ENCODE peak calls at places on chromosomes 12 and 14, in nine cellular contexts. X is endothelial cell; Q is HTR-8/SVneo; O is dorsolateral prefrontal cortex; G is nephron progenitor cell; I is GM13976; L is NCI-H345; J is cerebellar cortex; W is activated naive CD8-positive, alpha-beta T cell treated with anti-CD3 and anti-CD28 coated beads for 36 hours. B is an unnamed sample.

GRCh38 chr14:38255408-38255672 is 553 bp downstream of the CLEC14A start:
- DNase-seq in L (no peak), X (peak; percentile 38), I (no peak), G (peak; percentile 51), J (no peak), O (no peak), W (peak; percentile 12), Q (no peak), B (no peak)

GRCh38 chr12:3101309-3102022 is 24.3 kb downstream of the TSPAN9 start:
- DNase-seq in O (no peak), W (no peak), I (no peak), Q (no peak), G (no peak), L (no peak), X (no peak), J (no peak), B (no peak)

GRCh38 chr12:100789146-100789545 is 5.4 kb upstream of the ANO4 start:
- DNase-seq in J (no peak), L (no peak), W (no peak), X (no peak), O (no peak), G (no peak), Q (no peak), I (no peak), B (no peak)

GRCh38 chr12:10941916-10942607 is 3.0 kb upstream of the TAS2R14 start:
- DNase-seq in I (no peak), L (no peak), J (no peak), X (no peak), Q (no peak), G (no peak), O (no peak), W (no peak), B (peak; percentile 80)

GRCh38 chr12:116766746-116767145 is 28.6 kb downstream of the RNFT2 start:
- DNase-seq in I (no peak), Q (no peak), O (no peak), W (no peak), G (no peak), L (no peak), J (no peak), X (no peak), B (no peak)

GRCh38 chr12:132393245-132393795 is 63.9 kb upstream of the GALNT9 start:
- DNase-seq in G (no peak), I (no peak), J (no peak), X (no peak), L (no peak), Q (peak; percentile 70), O (no peak), W (no peak), B (no peak)

GRCh38 chr12:6375269-6376078 is at the start of gene SCNN1A:
- DNase-seq in Q (no peak), L (peak; percentile 89), J (peak; percentile 41), X (no peak), G (no peak), W (no peak), I (no peak), O (no peak), B (no peak)

GRCh38 chr14:60732840-60733483 is 1.6 kb upstream of the MNAT1 start:
- DNase-seq in L (no peak), O (no peak), G (no peak), W (no peak), J (no peak), Q (no peak), I (no peak), X (no peak), B (no peak)

GRCh38 chr14:99792551-99793212 is 531 bp upstream of the EML1 start:
- DNase-seq in L (no peak), G (no peak), I (no peak), W (peak; percentile 8), O (peak; percentile 56), Q (no peak), X (peak; percentile 16), J (peak; percentile 42), B (no peak)

GRCh38 chr14:30874999-30875787 is 834 bp downstream of the COCH start:
- DNase-seq in G (peak; percentile 26), O (no peak), J (no peak), L (no peak), I (peak; percentile 60), W (peak; percentile 15), Q (no peak), X (peak; percentile 21), B (no peak)

GRCh38 chr12:82097438-82097837 is 260.7 kb downstream of the CCDC59 start:
- DNase-seq in I (no peak), G (no peak), J (no peak), O (no peak), Q (no peak), X (no peak), L (no peak), W (no peak), B (no peak)

GRCh38 chr14:56274556-56274955 is 156.3 kb downstream of the PELI2 start:
- DNase-seq in G (no peak), J (no peak), I (no peak), L (no peak), X (no peak), W (no peak), O (no peak), Q (no peak), B (no peak)

GRCh38 chr12:13230500-13230899 is 34.0 kb downstream of the EMP1 start:
- DNase-seq in X (no peak), I (no peak), W (no peak), G (no peak), J (no peak), L (no peak), O (no peak), Q (no peak), B (no peak)

GRCh38 chr14:21863289-21863688 is 189.7 kb upstream of the OR4E1 start:
- DNase-seq in J (no peak), L (no peak), W (no peak), X (no peak), O (no peak), Q (no peak), I (no peak), G (no peak), B (no peak)

GRCh38 chr14:55399912-55400311 is 11.7 kb downstream of the ATG14 start:
- DNase-seq in I (no peak), X (no peak), L (no peak), W (no peak), Q (no peak), O (no peak), J (no peak), G (no peak), B (no peak)

GRCh38 chr12:3333991-3334391 is 157.0 kb upstream of the PRMT8 start:
- DNase-seq in W (no peak), X (no peak), I (no peak), O (peak; percentile 55), J (no peak), L (no peak), Q (no peak), G (no peak), B (no peak)

GRCh38 chr12:23888396-23889068 is 60.9 kb downstream of the SOX5 start:
- DNase-seq in I (no peak), O (no peak), L (no peak), W (no peak), Q (no peak), X (no peak), J (no peak), G (no peak), B (no peak)

GRCh38 chr14:54447231-54447692 is 6.1 kb upstream of the CNIH1 start:
- DNase-seq in Q (no peak), O (no peak), G (no peak), J (no peak), W (no peak), X (no peak), L (no peak), I (no peak), B (no peak)

GRCh38 chr14:99904506-99904905 is 111.3 kb downstream of the EML1 start:
- DNase-seq in J (no peak), Q (no peak), W (no peak), G (no peak), X (no peak), O (no peak), L (no peak), I (no peak), B (no peak)

GRCh38 chr14:105582639-105583038 is 56.3 kb downstream of the TMEM121 start:
- DNase-seq in I (peak; percentile 47), Q (no peak), J (peak; percentile 1), X (no peak), O (no peak), W (no peak), L (no peak), G (no peak), B (peak; percentile 29)

GRCh38 chr14:54267172-54267571 is 129.6 kb upstream of the CDKN3 start:
- DNase-seq in Q (no peak), I (peak; percentile 37), J (no peak), W (no peak), X (no peak), O (no peak), L (no peak), G (no peak), B (peak; percentile 39)

GRCh38 chr12:123085730-123086487 is 65.0 kb downstream of the PITPNM2 start:
- DNase-seq in O (no peak), Q (peak; percentile 62), X (no peak), I (no peak), J (peak; percentile 58), G (no peak), L (peak; percentile 77), W (no peak), B (peak; percentile 84)

GRCh38 chr12:21773263-21773741 is 1.2 kb downstream of the KCNJ8 start:
- DNase-seq in G (peak; percentile 65), J (no peak), W (peak; percentile 11), O (peak; percentile 52), I (no peak), L (peak; percentile 7), Q (no peak), X (peak; percentile 31), B (peak; percentile 29)

GRCh38 chr12:50325890-50326391 is 42.6 kb upstream of the LIMA1 start:
- DNase-seq in J (no peak), W (no peak), I (no peak), X (no peak), O (no peak), G (no peak), Q (no peak), L (no peak), B (no peak)

GRCh38 chr14:77000340-77001235 is 27.9 kb downstream of the IRF2BPL start:
- DNase-seq in L (peak; percentile 42), W (no peak), O (peak; percentile 63), Q (no peak), I (peak; percentile 55), G (peak; percentile 62), X (no peak), J (peak; percentile 50), B (peak; percentile 69)

GRCh38 chr12:93244514-93245077 is 133.1 kb upstream of the NUDT4 start:
- DNase-seq in I (peak; percentile 43), J (no peak), G (no peak), W (peak; percentile 42), L (no peak), O (no peak), Q (no peak), X (no peak), B (no peak)

GRCh38 chr14:61847861-61848260 is 85.6 kb downstream of the SNAPC1 start:
- DNase-seq in L (no peak), X (no peak), G (no peak), I (no peak), O (no peak), Q (no peak), W (no peak), J (no peak), B (no peak)

GRCh38 chr14:56036353-56036752 is 81.9 kb upstream of the PELI2 start:
- DNase-seq in O (no peak), I (no peak), X (no peak), J (no peak), L (no peak), Q (no peak), W (no peak), G (no peak), B (peak; percentile 9)

GRCh38 chr12:102533483-102533882 is 53.1 kb upstream of the IGF1 start:
- DNase-seq in L (no peak), W (no peak), G (peak; percentile 3), O (no peak), X (no peak), J (no peak), I (no peak), Q (no peak), B (no peak)

GRCh38 chr14:93954900-93955891 is 21.2 kb downstream of the ASB2 start:
- DNase-seq in J (no peak), O (no peak), G (no peak), Q (no peak), W (peak; percentile 55), X (no peak), L (no peak), I (peak; percentile 77), B (no peak)

GRCh38 chr12:104083769-104084475 is 19.6 kb downstream of the HCFC2 start:
- DNase-seq in I (peak; percentile 67), L (no peak), J (no peak), O (no peak), G (no peak), W (peak; percentile 48), Q (no peak), X (no peak), B (no peak)